ENCODE peak calls at places on chromosomes 13 and 19, in seven cellular contexts. One of them, this sample, is unnamed.

GRCh38 chr13:112744306-112745021 is 54.6 kb downstream of the ATP11A start:
- DNase-seq in right atrium auricular region: no peak
- DNase-seq in heart left ventricle: no peak
- DNase-seq in naive thymus-derived CD4-positive, alpha-beta T cell: no peak
- DNase-seq in HCT116: no peak
- DNase-seq in IMR-90: peak; percentile 63
- DNase-seq in thoracic aorta: no peak
- DNase-seq in this sample: no peak

GRCh38 chr19:34274827-34275625 is 20.7 kb downstream of the GARRE1 start:
- DNase-seq in HCT116: no peak
- DNase-seq in IMR-90: peak; percentile 96
- DNase-seq in right atrium auricular region: no peak
- DNase-seq in thoracic aorta: no peak
- DNase-seq in naive thymus-derived CD4-positive, alpha-beta T cell: no peak
- DNase-seq in heart left ventricle: no peak
- DNase-seq in this sample: no peak

GRCh38 chr13:99384468-99384867 is 77.3 kb upstream of the GPR183 start:
- DNase-seq in thoracic aorta: no peak
- DNase-seq in right atrium auricular region: peak; percentile 57
- DNase-seq in naive thymus-derived CD4-positive, alpha-beta T cell: peak; percentile 84
- DNase-seq in HCT116: no peak
- DNase-seq in IMR-90: no peak
- DNase-seq in heart left ventricle: no peak
- DNase-seq in this sample: no peak

GRCh38 chr13:66693656-66694055 is 536.5 kb downstream of the PCDH9 start:
- DNase-seq in thoracic aorta: no peak
- DNase-seq in heart left ventricle: no peak
- DNase-seq in IMR-90: no peak
- DNase-seq in naive thymus-derived CD4-positive, alpha-beta T cell: no peak
- DNase-seq in HCT116: no peak
- DNase-seq in right atrium auricular region: no peak
- DNase-seq in this sample: no peak

GRCh38 chr19:27746691-27747380 is 1466.1 kb downstream of the UQCRFS1 start:
- DNase-seq in IMR-90: peak; percentile 1
- DNase-seq in thoracic aorta: no peak
- DNase-seq in HCT116: no peak
- DNase-seq in naive thymus-derived CD4-positive, alpha-beta T cell: no peak
- DNase-seq in heart left ventricle: peak; percentile 36
- DNase-seq in right atrium auricular region: peak; percentile 58
- DNase-seq in this sample: no peak

GRCh38 chr19:40467007-40467565 is 285 bp downstream of the SPTBN4 start:
- DNase-seq in thoracic aorta: no peak
- DNase-seq in heart left ventricle: no peak
- DNase-seq in right atrium auricular region: no peak
- DNase-seq in IMR-90: no peak
- DNase-seq in HCT116: no peak
- DNase-seq in naive thymus-derived CD4-positive, alpha-beta T cell: peak; percentile 5
- DNase-seq in this sample: no peak

GRCh38 chr13:80817979-80818378 is 477.1 kb upstream of the SPRY2 start:
- DNase-seq in IMR-90: no peak
- DNase-seq in heart left ventricle: no peak
- DNase-seq in HCT116: no peak
- DNase-seq in thoracic aorta: no peak
- DNase-seq in right atrium auricular region: no peak
- DNase-seq in naive thymus-derived CD4-positive, alpha-beta T cell: no peak
- DNase-seq in this sample: no peak

GRCh38 chr13:24557121-24557520 is 44.5 kb upstream of the PARP4 start:
- DNase-seq in naive thymus-derived CD4-positive, alpha-beta T cell: no peak
- DNase-seq in HCT116: no peak
- DNase-seq in IMR-90: no peak
- DNase-seq in thoracic aorta: no peak
- DNase-seq in heart left ventricle: no peak
- DNase-seq in right atrium auricular region: no peak
- DNase-seq in this sample: no peak

GRCh38 chr13:111248822-111249221 is 71.6 kb upstream of the TEX29 start:
- DNase-seq in heart left ventricle: no peak
- DNase-seq in thoracic aorta: no peak
- DNase-seq in IMR-90: no peak
- DNase-seq in HCT116: no peak
- DNase-seq in naive thymus-derived CD4-positive, alpha-beta T cell: no peak
- DNase-seq in right atrium auricular region: no peak
- DNase-seq in this sample: no peak

GRCh38 chr19:29107831-29108230 is 105.1 kb downstream of the UQCRFS1 start:
- DNase-seq in IMR-90: no peak
- DNase-seq in HCT116: no peak
- DNase-seq in naive thymus-derived CD4-positive, alpha-beta T cell: no peak
- DNase-seq in right atrium auricular region: no peak
- DNase-seq in thoracic aorta: no peak
- DNase-seq in heart left ventricle: no peak
- DNase-seq in this sample: no peak

GRCh38 chr19:46691948-46692347 is 25.0 kb downstream of the PRKD2 start:
- DNase-seq in HCT116: no peak
- DNase-seq in IMR-90: no peak
- DNase-seq in thoracic aorta: no peak
- DNase-seq in heart left ventricle: no peak
- DNase-seq in right atrium auricular region: no peak
- DNase-seq in naive thymus-derived CD4-positive, alpha-beta T cell: no peak
- DNase-seq in this sample: no peak
- H3K36me3 ChIP-seq in HCT116: peaks cover 66% of the 10 kb centered on the region
- H3K36me3 ChIP-seq in IMR-90: peaks cover 78% of the 10 kb centered on the region
- H3K36me3 ChIP-seq in thoracic aorta: peaks cover 80% of the 10 kb centered on the region
- H3K36me3 ChIP-seq in heart left ventricle: peaks cover 100% of the 10 kb centered on the region
- H3K36me3 ChIP-seq in right atrium auricular region: peaks cover 97% of the 10 kb centered on the region
- H3K36me3 ChIP-seq in naive thymus-derived CD4-positive, alpha-beta T cell: peaks cover 56% of the 10 kb centered on the region
- H3K36me3 ChIP-seq in this sample: peaks cover 95% of the 10 kb centered on the region

GRCh38 chr13:75908137-75908536 is 272.0 kb downstream of the LMO7 start:
- DNase-seq in HCT116: no peak
- DNase-seq in heart left ventricle: peak; percentile 25
- DNase-seq in IMR-90: no peak
- DNase-seq in naive thymus-derived CD4-positive, alpha-beta T cell: no peak
- DNase-seq in right atrium auricular region: no peak
- DNase-seq in thoracic aorta: no peak
- DNase-seq in this sample: no peak
- H3K27me3 ChIP-seq in HCT116: no peaks in the 10 kb centered on the region
- H3K27me3 ChIP-seq in heart left ventricle: no peaks in the 10 kb centered on the region
- H3K27me3 ChIP-seq in IMR-90: peaks cover 4% of the 10 kb centered on the region
- H3K27me3 ChIP-seq in naive thymus-derived CD4-positive, alpha-beta T cell: no peaks in the 10 kb centered on the region
- H3K27me3 ChIP-seq in right atrium auricular region: no peaks in the 10 kb centered on the region
- H3K27me3 ChIP-seq in thoracic aorta: no peaks in the 10 kb centered on the region
- H3K27me3 ChIP-seq in this sample: no peaks in the 10 kb centered on the region

DNA sequence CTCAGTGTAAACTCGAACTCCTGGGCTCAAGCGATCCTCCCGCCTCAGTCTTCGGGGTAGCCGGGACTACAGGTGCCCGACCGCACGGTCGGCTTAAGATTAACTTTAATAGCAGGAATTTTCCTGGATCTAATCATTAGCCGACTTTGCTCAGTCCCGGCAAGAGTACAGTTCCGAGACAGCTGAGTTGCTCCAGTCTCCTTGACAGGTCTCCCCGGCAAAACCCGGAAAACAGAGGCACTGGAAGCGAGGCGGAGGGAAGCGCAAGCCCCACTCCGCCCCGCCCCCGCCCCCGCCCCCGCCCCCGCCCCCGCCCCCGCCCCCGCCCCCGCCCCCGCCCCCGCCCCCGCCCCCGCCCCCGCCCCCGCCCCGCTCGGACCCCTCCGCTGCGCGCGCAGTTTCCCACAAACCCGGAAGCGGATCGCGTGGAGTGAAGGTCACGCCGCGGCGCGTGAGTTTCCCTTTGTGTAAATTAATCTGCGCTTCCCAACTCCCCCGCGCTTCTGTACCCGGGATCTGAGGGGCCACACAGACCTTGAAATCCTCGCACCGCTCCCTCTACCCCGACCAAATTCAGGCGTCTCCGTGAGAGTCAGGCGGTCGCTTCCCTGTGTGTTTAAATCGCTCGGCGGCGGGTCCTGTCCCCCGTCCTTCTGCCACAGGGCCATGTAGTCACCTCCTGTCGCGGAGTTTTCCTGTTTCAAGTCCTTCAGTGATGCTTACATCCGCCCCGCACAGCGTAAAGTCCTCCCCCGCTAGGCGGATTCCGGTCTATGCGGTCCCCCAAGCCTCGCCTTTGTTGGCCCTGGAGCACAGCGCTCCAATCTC is at the start of gene ZNF480:
- DNase-seq in naive thymus-derived CD4-positive, alpha-beta T cell: peak; percentile 90
- DNase-seq in thoracic aorta: peak; percentile 42
- DNase-seq in right atrium auricular region: peak; percentile 84
- DNase-seq in HCT116: peak; percentile 18
- DNase-seq in heart left ventricle: peak; percentile 88
- DNase-seq in IMR-90: peak; percentile 73
- DNase-seq in this sample: peak; percentile 88
- H3K27ac ChIP-seq in naive thymus-derived CD4-positive, alpha-beta T cell: peak within 1 kb of the TSS; percentile 97
- H3K27ac ChIP-seq in thoracic aorta: peak within 1 kb of the TSS; percentile 98
- H3K27ac ChIP-seq in right atrium auricular region: peak within 1 kb of the TSS; percentile 88
- H3K27ac ChIP-seq in HCT116: peak within 1 kb of the TSS; percentile 64
- H3K27ac ChIP-seq in heart left ventricle: peak within 1 kb of the TSS; percentile 85
- H3K27ac ChIP-seq in IMR-90: peak within 1 kb of the TSS; percentile 95
- H3K27ac ChIP-seq in this sample: peak within 1 kb of the TSS; percentile 92

GRCh38 chr19:5627395-5627904 is 4.6 kb downstream of the SAFB start:
- DNase-seq in heart left ventricle: peak; percentile 53
- DNase-seq in HCT116: no peak
- DNase-seq in naive thymus-derived CD4-positive, alpha-beta T cell: no peak
- DNase-seq in right atrium auricular region: no peak
- DNase-seq in thoracic aorta: no peak
- DNase-seq in IMR-90: peak; percentile 72
- DNase-seq in this sample: no peak

GRCh38 chr19:5624154-5624663 is 1.3 kb downstream of the SAFB start:
- DNase-seq in right atrium auricular region: no peak
- DNase-seq in naive thymus-derived CD4-positive, alpha-beta T cell: peak; percentile 34
- DNase-seq in IMR-90: peak; percentile 61
- DNase-seq in HCT116: no peak
- DNase-seq in heart left ventricle: peak; percentile 43
- DNase-seq in thoracic aorta: no peak
- DNase-seq in this sample: no peak

GRCh38 chr19:5624741-5625140 is 1.9 kb downstream of the SAFB start:
- DNase-seq in naive thymus-derived CD4-positive, alpha-beta T cell: no peak
- DNase-seq in IMR-90: no peak
- DNase-seq in HCT116: no peak
- DNase-seq in heart left ventricle: no peak
- DNase-seq in thoracic aorta: no peak
- DNase-seq in right atrium auricular region: no peak
- DNase-seq in this sample: no peak

GRCh38 chr19:5623397-5624153 is 692 bp downstream of the SAFB start:
- DNase-seq in IMR-90: no peak
- DNase-seq in naive thymus-derived CD4-positive, alpha-beta T cell: peak; percentile 13
- DNase-seq in thoracic aorta: no peak
- DNase-seq in heart left ventricle: no peak
- DNase-seq in HCT116: no peak
- DNase-seq in right atrium auricular region: no peak
- DNase-seq in this sample: no peak

GRCh38 chr19:5625641-5626040 is 2.8 kb downstream of the SAFB start:
- DNase-seq in heart left ventricle: no peak
- DNase-seq in thoracic aorta: no peak
- DNase-seq in naive thymus-derived CD4-positive, alpha-beta T cell: no peak
- DNase-seq in right atrium auricular region: no peak
- DNase-seq in IMR-90: no peak
- DNase-seq in HCT116: no peak
- DNase-seq in this sample: no peak
- H3K36me3 ChIP-seq in heart left ventricle: peaks cover 61% of the 10 kb centered on the region
- H3K36me3 ChIP-seq in thoracic aorta: peaks cover 16% of the 10 kb centered on the region
- H3K36me3 ChIP-seq in naive thymus-derived CD4-positive, alpha-beta T cell: peaks cover 13% of the 10 kb centered on the region
- H3K36me3 ChIP-seq in right atrium auricular region: peaks cover 60% of the 10 kb centered on the region
- H3K36me3 ChIP-seq in IMR-90: peaks cover 45% of the 10 kb centered on the region
- H3K36me3 ChIP-seq in HCT116: peaks cover 61% of the 10 kb centered on the region
- H3K36me3 ChIP-seq in this sample: peaks cover 46% of the 10 kb centered on the region

GRCh38 chr19:50639121-50640112 is at the start of gene SYT3:
- DNase-seq in right atrium auricular region: no peak
- DNase-seq in IMR-90: peak; percentile 27
- DNase-seq in thoracic aorta: no peak
- DNase-seq in heart left ventricle: no peak
- DNase-seq in HCT116: no peak
- DNase-seq in naive thymus-derived CD4-positive, alpha-beta T cell: peak; percentile 55
- DNase-seq in this sample: no peak
- H3K27me3 ChIP-seq in right atrium auricular region: no peaks in the 10 kb centered on the region
- H3K27me3 ChIP-seq in IMR-90: peaks cover 34% of the 10 kb centered on the region
- H3K27me3 ChIP-seq in thoracic aorta: no peaks in the 10 kb centered on the region
- H3K27me3 ChIP-seq in heart left ventricle: peaks cover 19% of the 10 kb centered on the region
- H3K27me3 ChIP-seq in HCT116: peaks cover 25% of the 10 kb centered on the region
- H3K27me3 ChIP-seq in naive thymus-derived CD4-positive, alpha-beta T cell: no peaks in the 10 kb centered on the region
- H3K27me3 ChIP-seq in this sample: peaks cover 41% of the 10 kb centered on the region

DNA sequence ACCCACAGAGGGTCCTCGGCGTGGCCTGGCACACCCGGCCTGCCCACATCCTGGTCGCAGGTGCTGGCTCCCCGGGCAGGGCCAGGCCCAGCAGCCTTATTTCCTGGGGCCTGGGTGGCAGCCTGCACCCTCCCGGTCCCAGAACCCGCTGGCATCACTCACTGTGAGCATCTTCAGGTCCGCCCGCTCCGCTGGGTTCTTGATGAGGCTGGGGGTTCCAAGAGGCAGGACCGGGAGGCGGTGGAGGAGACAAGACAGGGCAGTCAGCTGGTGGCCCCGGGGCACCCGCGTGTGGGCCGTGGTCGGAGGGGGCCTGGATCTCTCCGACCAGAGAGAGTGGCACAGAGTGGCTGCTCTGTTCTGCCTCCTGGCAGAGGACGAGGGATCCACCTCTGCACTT is 27.6 kb upstream of the ZBTB7A start:
- DNase-seq in naive thymus-derived CD4-positive, alpha-beta T cell: no peak
- DNase-seq in HCT116: no peak
- DNase-seq in IMR-90: no peak
- DNase-seq in thoracic aorta: no peak
- DNase-seq in heart left ventricle: no peak
- DNase-seq in right atrium auricular region: no peak
- DNase-seq in this sample: no peak
- H3K27ac ChIP-seq in naive thymus-derived CD4-positive, alpha-beta T cell: no peak overlapping the region
- H3K27ac ChIP-seq in HCT116: no peak overlapping the region
- H3K27ac ChIP-seq in IMR-90: no peak overlapping the region
- H3K27ac ChIP-seq in thoracic aorta: no peak overlapping the region
- H3K27ac ChIP-seq in heart left ventricle: no peak overlapping the region
- H3K27ac ChIP-seq in right atrium auricular region: no peak overlapping the region
- H3K27ac ChIP-seq in this sample: no peak overlapping the region

GRCh38 chr19:19343016-19343362 is 22.4 kb downstream of the MAU2 start:
- DNase-seq in IMR-90: no peak
- DNase-seq in naive thymus-derived CD4-positive, alpha-beta T cell: no peak
- DNase-seq in right atrium auricular region: no peak
- DNase-seq in heart left ventricle: no peak
- DNase-seq in HCT116: no peak
- DNase-seq in thoracic aorta: no peak
- DNase-seq in this sample: no peak
- H3K36me3 ChIP-seq in IMR-90: peaks cover 80% of the 10 kb centered on the region
- H3K36me3 ChIP-seq in naive thymus-derived CD4-positive, alpha-beta T cell: peaks cover 30% of the 10 kb centered on the region
- H3K36me3 ChIP-seq in right atrium auricular region: peaks cover 95% of the 10 kb centered on the region
- H3K36me3 ChIP-seq in heart left ventricle: peaks cover 100% of the 10 kb centered on the region
- H3K36me3 ChIP-seq in HCT116: peaks cover 32% of the 10 kb centered on the region
- H3K36me3 ChIP-seq in thoracic aorta: peaks cover 83% of the 10 kb centered on the region
- H3K36me3 ChIP-seq in this sample: peaks cover 81% of the 10 kb centered on the region

GRCh38 chr19:47305309-47305751 is 4.3 kb upstream of the C5AR1 start:
- DNase-seq in IMR-90: peak; percentile 90
- DNase-seq in HCT116: peak; percentile 61
- DNase-seq in right atrium auricular region: peak; percentile 79
- DNase-seq in thoracic aorta: peak; percentile 40
- DNase-seq in naive thymus-derived CD4-positive, alpha-beta T cell: peak; percentile 41
- DNase-seq in heart left ventricle: peak; percentile 53
- DNase-seq in this sample: peak; percentile 27
- H3K27me3 ChIP-seq in IMR-90: no peaks in the 10 kb centered on the region
- H3K27me3 ChIP-seq in HCT116: no peaks in the 10 kb centered on the region
- H3K27me3 ChIP-seq in right atrium auricular region: no peaks in the 10 kb centered on the region
- H3K27me3 ChIP-seq in thoracic aorta: no peaks in the 10 kb centered on the region
- H3K27me3 ChIP-seq in naive thymus-derived CD4-positive, alpha-beta T cell: no peaks in the 10 kb centered on the region
- H3K27me3 ChIP-seq in heart left ventricle: no peaks in the 10 kb centered on the region
- H3K27me3 ChIP-seq in this sample: no peaks in the 10 kb centered on the region